ENCODE peak calls at places on chromosome X, in eight cellular contexts. X is H54, S is upper lobe of left lung, N is IMR-90, G is heart left ventricle, T is GM12892, K is A549, Z is HCT116. Q is an unnamed sample.

GRCh38 chrX:140477987-140478386 is 26.9 kb downstream of the SOX3 start:
- DNase-seq in X (no peak), S (no peak), N (no peak), G (no peak), T (no peak), K (no peak), Z (no peak), Q (no peak)

GRCh38 chrX:638482-639131 is 8.0 kb downstream of the SHOX start:
- DNase-seq in X (no peak), S (no peak), N (no peak), G (no peak), T (no peak), K (no peak), Z (no peak), Q (no peak)

GRCh38 chrX:93673869-93674271 is at the start of gene FAM133A:
- DNase-seq in X (no peak), S (no peak), N (peak), G (no peak), T (no peak), K (no peak), Z (no peak), Q (peak)

GRCh38 chrX:109199726-109200125 is 282.2 kb downstream of the GUCY2F start:
- DNase-seq in X (no peak), S (no peak), N (no peak), G (no peak), T (no peak), K (no peak), Z (no peak), Q (no peak)

GRCh38 chrX:51795136-51795535 is 51.9 kb downstream of the GSPT2 start:
- DNase-seq in X (no peak), S (no peak), N (no peak), G (no peak), T (no peak), K (no peak), Z (no peak), Q (no peak)

GRCh38 chrX:79559290-79559689 is 192.2 kb upstream of the ITM2A start:
- DNase-seq in X (no peak), S (no peak), N (no peak), G (no peak), T (no peak), K (no peak), Z (no peak), Q (no peak)

GRCh38 chrX:926070-926469 is 286.4 kb downstream of the CRLF2 start:
- DNase-seq in X (no peak), S (no peak), N (no peak), G (no peak), T (no peak), K (no peak), Z (no peak), Q (no peak)

GRCh38 chrX:63922221-63922620 is 137.2 kb upstream of the ARHGEF9 start:
- DNase-seq in X (peak), S (no peak), N (peak), G (no peak), T (no peak), K (no peak), Z (no peak), Q (no peak)

GRCh38 chrX:3550160-3550765 is 163.2 kb downstream of the PRKX start:
- DNase-seq in X (no peak), S (no peak), N (no peak), G (no peak), T (no peak), K (peak), Z (no peak), Q (peak)

GRCh38 chrX:43654431-43655150 is 1.5 kb upstream of the MAOA start:
- DNase-seq in X (peak), S (peak), N (peak), G (peak), T (peak), K (peak), Z (peak), Q (peak)

GRCh38 chrX:16658284-16658683 is 8.3 kb downstream of the S100G start:
- DNase-seq in X (no peak), S (no peak), N (peak), G (no peak), T (no peak), K (no peak), Z (no peak), Q (no peak)

DNA sequence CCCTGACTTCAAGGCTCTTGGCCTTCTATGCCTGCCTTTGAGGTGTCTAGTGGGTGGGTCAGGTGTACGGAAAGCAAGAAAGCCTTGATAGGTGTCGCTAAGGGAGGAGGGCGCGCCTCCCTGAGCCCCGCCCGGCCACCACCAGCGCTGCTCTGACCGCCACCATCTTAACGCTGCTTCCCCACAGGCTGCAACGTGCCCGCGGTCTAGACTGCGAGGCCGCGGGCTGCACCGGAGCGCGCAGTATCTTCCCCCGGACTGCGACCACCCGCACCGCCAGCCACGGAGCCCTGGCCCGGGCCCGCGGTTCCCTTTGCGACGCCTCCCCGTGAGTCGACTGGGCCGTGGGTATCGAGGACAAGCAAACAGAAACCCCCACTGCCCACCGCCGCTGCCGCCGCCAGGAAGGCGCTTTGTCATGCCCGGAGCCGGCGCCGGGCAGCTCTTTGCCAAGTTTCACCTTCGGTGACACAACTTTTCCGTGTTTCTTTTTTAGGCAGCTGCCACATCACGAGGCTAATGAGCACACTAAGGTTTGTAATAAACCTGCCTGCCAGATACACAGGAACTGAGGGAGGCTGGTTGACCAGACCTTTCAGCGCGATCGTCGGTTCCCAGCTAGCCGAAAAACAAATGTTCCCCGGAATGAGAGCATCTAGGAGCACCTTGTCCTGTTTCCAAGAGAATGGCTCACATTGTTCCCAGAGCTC is 335.8 kb upstream of the F9 start:
- DNase-seq in X (no peak), S (peak), N (no peak), G (peak), T (no peak), K (no peak), Z (no peak), Q (no peak)
- TF ChIP-seq POLR2A in X (no peak), S (no peak), N (no peak), G (no peak), T (no peak), K (no peak), Z (no peak), Q (no peak)

GRCh38 chrX:5907202-5907601 is 321.5 kb downstream of the NLGN4X start:
- DNase-seq in X (no peak), S (no peak), N (no peak), G (no peak), T (no peak), K (no peak), Z (no peak), Q (no peak)
- TF ChIP-seq POLR2A in X (no peak), S (no peak), N (no peak), G (no peak), T (no peak), K (no peak), Z (no peak), Q (no peak)

GRCh38 chrX:71181910-71182799 is 37.5 kb downstream of the NLGN3 start:
- DNase-seq in X (peak), S (peak), N (peak), G (peak), T (no peak), K (peak), Z (peak), Q (peak)
- TF ChIP-seq POLR2A in X (peak), S (peak), N (peak), G (no peak), T (peak), K (peak), Z (no peak), Q (peak)

GRCh38 chrX:104156630-104157529 is at the start of gene SLC25A53:
- DNase-seq in X (peak), S (peak), N (peak), G (peak), T (peak), K (peak), Z (peak), Q (peak)
- TF ChIP-seq POLR2A in X (no peak), S (peak), N (peak), G (no peak), T (peak), K (peak), Z (no peak), Q (peak)

DNA sequence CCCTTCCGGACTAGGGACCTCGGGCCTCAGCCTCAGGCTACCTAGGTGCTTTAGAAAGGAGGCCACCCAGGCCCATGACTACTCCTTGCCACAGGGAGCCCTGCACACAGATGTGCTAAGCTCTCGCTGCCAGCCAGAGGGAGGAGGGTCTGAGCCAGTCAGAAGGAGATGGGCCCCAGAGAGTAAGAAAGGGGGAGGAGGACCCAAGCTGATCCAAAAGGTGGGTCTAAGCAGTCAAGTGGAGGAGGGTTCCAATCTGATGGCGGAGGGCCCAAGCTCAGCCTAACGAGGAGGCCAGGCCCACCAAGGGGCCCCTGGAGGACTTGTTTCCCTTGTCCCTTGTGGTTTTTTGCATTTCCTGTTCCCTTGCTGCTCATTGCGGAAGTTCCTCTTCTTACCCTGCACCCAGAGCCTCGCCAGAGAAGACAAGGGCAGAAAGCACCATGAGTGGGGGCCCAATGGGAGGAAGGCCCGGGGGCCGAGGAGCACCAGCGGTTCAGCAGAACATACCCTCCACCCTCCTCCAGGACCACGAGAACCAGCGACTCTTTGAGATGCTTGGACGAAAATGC is at the start of gene WAS:
- DNase-seq in X (no peak), S (peak), N (no peak), G (peak), T (peak), K (no peak), Z (no peak), Q (no peak)
- TF ChIP-seq POLR2A in X (no peak), S (peak), N (no peak), G (no peak), T (peak), K (no peak), Z (no peak), Q (no peak)